ENCODE peak calls at places on chromosomes 7 and 10, in four cellular contexts. One of them, this sample, is unnamed.

GRCh38 chr10:99331207-99331803 is 2.1 kb downstream of the CNNM1 start:
- DNase-seq in neural crest cell: no peak
- DNase-seq in B cell: no peak
- DNase-seq in GM13977: no peak
- DNase-seq in this sample: no peak

GRCh38 chr7:25949672-25950487 is 202.1 kb upstream of the NFE2L3 start:
- DNase-seq in neural crest cell: peak
- DNase-seq in B cell: no peak
- DNase-seq in GM13977: no peak
- DNase-seq in this sample: no peak

GRCh38 chr7:131100357-131101054 is 227.2 kb upstream of the MKLN1 start:
- DNase-seq in neural crest cell: no peak
- DNase-seq in B cell: no peak
- DNase-seq in GM13977: no peak
- DNase-seq in this sample: no peak

GRCh38 chr10:26430641-26431163 is 7.4 kb upstream of the APBB1IP start:
- DNase-seq in neural crest cell: no peak
- DNase-seq in B cell: peak
- DNase-seq in GM13977: peak
- DNase-seq in this sample: no peak

GRCh38 chr10:13703997-13704536 is 117.3 kb downstream of the PRPF18 start:
- DNase-seq in neural crest cell: no peak
- DNase-seq in B cell: no peak
- DNase-seq in GM13977: no peak
- DNase-seq in this sample: no peak

GRCh38 chr10:107083388-107084009 is 81.0 kb downstream of the SORCS1 start:
- DNase-seq in neural crest cell: no peak
- DNase-seq in B cell: no peak
- DNase-seq in GM13977: no peak
- DNase-seq in this sample: no peak

GRCh38 chr7:81074406-81074805 is 155.6 kb upstream of the SEMA3C start:
- DNase-seq in neural crest cell: no peak
- DNase-seq in B cell: no peak
- DNase-seq in GM13977: no peak
- DNase-seq in this sample: no peak

GRCh38 chr7:90621892-90622182 is 25.7 kb downstream of the CDK14 start:
- DNase-seq in neural crest cell: no peak
- DNase-seq in B cell: no peak
- DNase-seq in GM13977: no peak
- DNase-seq in this sample: no peak

GRCh38 chr7:33050425-33051318 is 11.9 kb downstream of the NT5C3A start:
- DNase-seq in neural crest cell: no peak
- DNase-seq in B cell: peak
- DNase-seq in GM13977: peak
- DNase-seq in this sample: no peak

GRCh38 chr10:31359979-31360378 is 41.0 kb downstream of the ZEB1 start:
- DNase-seq in neural crest cell: no peak
- DNase-seq in B cell: no peak
- DNase-seq in GM13977: no peak
- DNase-seq in this sample: no peak

GRCh38 chr10:3776796-3777571 is 8.0 kb downstream of the KLF6 start:
- DNase-seq in neural crest cell: no peak
- DNase-seq in B cell: no peak
- DNase-seq in GM13977: no peak
- DNase-seq in this sample: no peak

GRCh38 chr7:106050002-106050742 is 61.9 kb downstream of the SYPL1 start:
- DNase-seq in neural crest cell: no peak
- DNase-seq in B cell: no peak
- DNase-seq in GM13977: no peak
- DNase-seq in this sample: no peak

GRCh38 chr7:257647-257992 is 32.4 kb upstream of the FOXL3 start:
- DNase-seq in neural crest cell: no peak
- DNase-seq in B cell: no peak
- DNase-seq in GM13977: no peak
- DNase-seq in this sample: no peak

GRCh38 chr10:5948999-5949759 is 28.2 kb downstream of the IL15RA start:
- DNase-seq in neural crest cell: peak
- DNase-seq in B cell: no peak
- DNase-seq in GM13977: peak
- DNase-seq in this sample: no peak

GRCh38 chr7:150317748-150318444 is 5.3 kb upstream of the LRRC61 start:
- DNase-seq in neural crest cell: no peak
- DNase-seq in B cell: no peak
- DNase-seq in GM13977: no peak
- DNase-seq in this sample: no peak

GRCh38 chr7:116525298-116525912 is 569 bp downstream of the CAV1 start:
- DNase-seq in neural crest cell: peak
- DNase-seq in B cell: peak
- DNase-seq in GM13977: peak
- DNase-seq in this sample: no peak

GRCh38 chr10:56653289-56653688 is 292.2 kb upstream of the ZWINT start:
- DNase-seq in neural crest cell: no peak
- DNase-seq in B cell: no peak
- DNase-seq in GM13977: peak
- DNase-seq in this sample: no peak

GRCh38 chr7:16918288-16918895 is 36.6 kb upstream of the AGR3 start:
- DNase-seq in neural crest cell: peak
- DNase-seq in B cell: no peak
- DNase-seq in GM13977: no peak
- DNase-seq in this sample: no peak

GRCh38 chr10:131650771-131651673 is 249.8 kb upstream of the PPP2R2D start:
- DNase-seq in neural crest cell: no peak
- DNase-seq in B cell: no peak
- DNase-seq in GM13977: no peak
- DNase-seq in this sample: no peak

GRCh38 chr7:155119801-155120382 is 49.8 kb downstream of the HTR5A start:
- DNase-seq in neural crest cell: no peak
- DNase-seq in B cell: no peak
- DNase-seq in GM13977: no peak
- DNase-seq in this sample: no peak

GRCh38 chr7:18241543-18242231 is 214.0 kb upstream of the PRPS1L1 start:
- DNase-seq in neural crest cell: no peak
- DNase-seq in B cell: no peak
- DNase-seq in GM13977: no peak
- DNase-seq in this sample: no peak

GRCh38 chr7:4882169-4882741 is 1.3 kb downstream of the RADIL start:
- DNase-seq in neural crest cell: peak
- DNase-seq in B cell: no peak
- DNase-seq in GM13977: no peak
- DNase-seq in this sample: no peak

GRCh38 chr7:44196450-44196872 is 4.3 kb upstream of the YKT6 start:
- DNase-seq in neural crest cell: peak
- DNase-seq in B cell: no peak
- DNase-seq in GM13977: peak
- DNase-seq in this sample: no peak

GRCh38 chr10:49361178-49361554 is 34.7 kb downstream of the DRGX start:
- DNase-seq in neural crest cell: no peak
- DNase-seq in B cell: no peak
- DNase-seq in GM13977: no peak
- DNase-seq in this sample: peak

GRCh38 chr10:98097611-98098010 is 36.8 kb upstream of the R3HCC1L start:
- DNase-seq in neural crest cell: no peak
- DNase-seq in B cell: no peak
- DNase-seq in GM13977: no peak
- DNase-seq in this sample: no peak

GRCh38 chr7:130961128-130961601 is 227.2 kb upstream of the KLF14 start:
- DNase-seq in neural crest cell: no peak
- DNase-seq in B cell: peak
- DNase-seq in GM13977: peak
- DNase-seq in this sample: no peak

GRCh38 chr7:36137258-36137657 is 15.8 kb upstream of the EEPD1 start:
- DNase-seq in neural crest cell: no peak
- DNase-seq in B cell: no peak
- DNase-seq in GM13977: no peak
- DNase-seq in this sample: no peak

GRCh38 chr7:32094516-32094915 is 24.3 kb upstream of the PDE1C start:
- DNase-seq in neural crest cell: no peak
- DNase-seq in B cell: no peak
- DNase-seq in GM13977: no peak
- DNase-seq in this sample: no peak

GRCh38 chr10:52446391-52446790 is 132.3 kb downstream of the DKK1 start:
- DNase-seq in neural crest cell: no peak
- DNase-seq in B cell: no peak
- DNase-seq in GM13977: no peak
- DNase-seq in this sample: no peak

GRCh38 chr10:93859049-93859655 is 34.6 kb upstream of the SLC35G1 start:
- DNase-seq in neural crest cell: no peak
- DNase-seq in B cell: no peak
- DNase-seq in GM13977: no peak
- DNase-seq in this sample: no peak

GRCh38 chr10:49149881-49150280 is 16.1 kb upstream of the FAM170B start:
- DNase-seq in neural crest cell: no peak
- DNase-seq in B cell: no peak
- DNase-seq in GM13977: no peak
- DNase-seq in this sample: no peak

DNA sequence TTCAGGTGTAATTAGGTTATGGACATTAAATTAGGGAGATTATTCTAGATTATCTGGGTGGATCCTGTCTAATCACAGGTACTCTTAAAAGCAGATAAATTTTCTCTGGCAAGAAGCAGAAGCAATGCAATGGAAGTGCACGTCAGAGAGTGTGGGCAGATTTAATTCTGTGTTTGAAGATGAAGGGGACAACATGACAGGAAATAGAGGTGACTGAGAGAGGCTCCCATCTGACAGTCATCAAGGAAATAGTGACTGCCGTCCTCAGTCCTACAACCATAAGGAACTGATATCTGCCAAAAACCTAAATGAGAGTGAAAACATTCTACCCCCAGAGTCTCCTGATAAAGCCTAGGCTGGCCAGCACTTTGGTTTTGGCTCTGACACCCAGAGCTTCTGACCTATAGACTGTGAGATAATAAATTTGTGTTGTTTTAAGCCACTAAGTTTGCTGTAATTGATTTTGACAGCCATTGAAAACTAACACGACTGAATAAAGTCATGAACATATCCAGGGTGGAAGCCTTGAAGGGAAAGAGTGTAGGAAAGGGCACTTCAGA is 30.5 kb upstream of the DDX50 start:
- DNase-seq in neural crest cell: no peak
- DNase-seq in B cell: no peak
- DNase-seq in GM13977: no peak
- DNase-seq in this sample: no peak
- TF ChIP-seq CTCF in neural crest cell: no peak
- TF ChIP-seq CTCF in B cell: no peak
- TF ChIP-seq CTCF in GM13977: no peak
- TF ChIP-seq CTCF in this sample: no peak

GRCh38 chr10:130560079-130560478 is 423.9 kb downstream of the GLRX3 start:
- DNase-seq in neural crest cell: no peak
- DNase-seq in B cell: no peak
- DNase-seq in GM13977: no peak
- DNase-seq in this sample: peak
- TF ChIP-seq CTCF in neural crest cell: no peak
- TF ChIP-seq CTCF in B cell: no peak
- TF ChIP-seq CTCF in GM13977: no peak
- TF ChIP-seq CTCF in this sample: no peak

DNA sequence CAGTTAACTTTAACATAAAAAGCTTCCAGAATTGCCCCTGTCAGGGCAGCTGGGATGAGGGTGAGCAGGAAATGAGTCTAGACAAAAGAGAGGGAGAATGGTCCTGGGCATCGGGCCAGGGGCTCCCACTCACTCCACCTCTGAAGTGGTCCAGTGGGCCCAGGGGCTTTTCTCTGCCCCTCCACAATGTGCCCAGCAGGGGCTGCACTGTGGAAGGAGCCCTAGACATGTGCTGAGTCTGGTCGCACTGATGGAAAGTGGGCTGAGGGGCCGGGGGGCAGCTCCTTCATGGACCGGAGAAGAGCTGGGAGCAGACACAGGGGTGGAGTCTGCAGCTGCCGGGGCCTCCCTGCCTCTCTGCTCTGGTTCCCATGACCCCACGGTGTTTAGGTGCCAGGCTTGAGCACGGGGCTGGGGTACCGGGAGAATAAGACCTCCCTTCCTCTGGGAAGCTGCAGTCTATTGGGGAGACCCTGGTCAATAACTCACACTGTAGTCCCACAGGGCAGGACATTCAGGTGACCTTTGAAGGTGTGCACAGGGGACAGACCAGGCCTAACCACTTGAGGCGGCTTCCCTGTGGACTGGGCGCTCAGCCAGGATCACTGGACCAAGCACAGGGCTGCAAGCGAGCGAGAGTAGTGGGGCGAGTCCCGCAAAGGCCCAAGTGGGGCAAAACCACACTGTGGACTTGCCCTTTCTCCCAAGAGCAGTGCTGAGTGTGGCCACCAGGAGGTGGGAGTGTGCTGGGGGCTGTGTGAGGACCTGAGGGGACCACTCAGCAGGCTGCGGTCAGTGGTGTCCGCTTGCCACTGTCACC is 6.1 kb downstream of the ADCY1 start:
- DNase-seq in neural crest cell: no peak
- DNase-seq in B cell: no peak
- DNase-seq in GM13977: no peak
- DNase-seq in this sample: peak
- TF ChIP-seq CTCF in neural crest cell: peak
- TF ChIP-seq CTCF in B cell: no peak
- TF ChIP-seq CTCF in GM13977: peak
- TF ChIP-seq CTCF in this sample: peak

GRCh38 chr10:527416-527815 is 162.1 kb downstream of the DIP2C start:
- DNase-seq in neural crest cell: no peak
- DNase-seq in B cell: no peak
- DNase-seq in GM13977: no peak
- DNase-seq in this sample: no peak
- TF ChIP-seq CTCF in neural crest cell: no peak
- TF ChIP-seq CTCF in B cell: no peak
- TF ChIP-seq CTCF in GM13977: no peak
- TF ChIP-seq CTCF in this sample: no peak

GRCh38 chr7:64182036-64182790 is 24.8 kb upstream of the ZNF735 start:
- DNase-seq in neural crest cell: no peak
- DNase-seq in B cell: no peak
- DNase-seq in GM13977: no peak
- DNase-seq in this sample: no peak

GRCh38 chr7:64183126-64183742 is 23.8 kb upstream of the ZNF735 start:
- DNase-seq in neural crest cell: no peak
- DNase-seq in B cell: peak
- DNase-seq in GM13977: no peak
- DNase-seq in this sample: no peak

GRCh38 chr7:64181586-64181985 is 25.4 kb upstream of the ZNF735 start:
- DNase-seq in neural crest cell: no peak
- DNase-seq in B cell: no peak
- DNase-seq in GM13977: no peak
- DNase-seq in this sample: no peak

GRCh38 chr7:64183827-64184372 is 23.1 kb upstream of the ZNF735 start:
- DNase-seq in neural crest cell: no peak
- DNase-seq in B cell: no peak
- DNase-seq in GM13977: no peak
- DNase-seq in this sample: no peak

GRCh38 chr7:64180989-64181388 is 26.0 kb upstream of the ZNF735 start:
- DNase-seq in neural crest cell: no peak
- DNase-seq in B cell: no peak
- DNase-seq in GM13977: no peak
- DNase-seq in this sample: no peak
- TF ChIP-seq CTCF in neural crest cell: no peak
- TF ChIP-seq CTCF in B cell: peak
- TF ChIP-seq CTCF in GM13977: peak
- TF ChIP-seq CTCF in this sample: no peak

This sample was measured in type B pancreatic cell.